ENCODE peak calls at places on chromosomes 12 and 14, in four cellular contexts. One of them, this sample, is unnamed.

GRCh38 chr12:120466560-120467315 is 2.8 kb downstream of the SRSF9 start:
- DNase-seq in K562: peak; percentile 70
- DNase-seq in cardiac muscle cell: peak; percentile 59
- DNase-seq in RWPE2: no peak
- DNase-seq in this sample: no peak

GRCh38 chr12:88063375-88063774 is 34.2 kb upstream of the C12orf50 start:
- DNase-seq in cardiac muscle cell: peak; percentile 7
- DNase-seq in K562: no peak
- DNase-seq in RWPE2: no peak
- DNase-seq in this sample: no peak

GRCh38 chr12:88417531-88417930 is 162.7 kb downstream of the KITLG start:
- DNase-seq in cardiac muscle cell: no peak
- DNase-seq in RWPE2: no peak
- DNase-seq in K562: no peak
- DNase-seq in this sample: no peak

GRCh38 chr14:105489607-105490317 is 1.3 kb upstream of the TEDC1 start:
- DNase-seq in cardiac muscle cell: peak; percentile 84
- DNase-seq in RWPE2: no peak
- DNase-seq in K562: peak; percentile 87
- DNase-seq in this sample: peak; percentile 85

GRCh38 chr12:47545938-47546609 is 159.8 kb downstream of the RPAP3 start:
- DNase-seq in RWPE2: no peak
- DNase-seq in cardiac muscle cell: peak; percentile 52
- DNase-seq in K562: no peak
- DNase-seq in this sample: no peak

GRCh38 chr12:121711925-121712461 is 559 bp upstream of the TMEM120B start:
- DNase-seq in RWPE2: no peak
- DNase-seq in K562: peak; percentile 75
- DNase-seq in cardiac muscle cell: peak; percentile 24
- DNase-seq in this sample: peak; percentile 33

GRCh38 chr14:59358105-59358504 is 107.1 kb downstream of the GPR135 start:
- DNase-seq in K562: peak; percentile 17
- DNase-seq in cardiac muscle cell: peak; percentile 93
- DNase-seq in RWPE2: peak; percentile 83
- DNase-seq in this sample: peak; percentile 61

GRCh38 chr12:127147724-127148123 is 1119.2 kb upstream of the TMEM132C start:
- DNase-seq in RWPE2: no peak
- DNase-seq in cardiac muscle cell: peak; percentile 28
- DNase-seq in K562: no peak
- DNase-seq in this sample: no peak

GRCh38 chr12:97386133-97386581 is 76.4 kb upstream of the RMST start:
- DNase-seq in RWPE2: no peak
- DNase-seq in K562: no peak
- DNase-seq in cardiac muscle cell: no peak
- DNase-seq in this sample: no peak

GRCh38 chr12:132481345-132481744 is 8.6 kb upstream of the FBRSL1 start:
- DNase-seq in RWPE2: no peak
- DNase-seq in cardiac muscle cell: no peak
- DNase-seq in K562: no peak
- DNase-seq in this sample: no peak

GRCh38 chr12:42128327-42128726 is 16.3 kb downstream of the GXYLT1 start:
- DNase-seq in RWPE2: no peak
- DNase-seq in cardiac muscle cell: no peak
- DNase-seq in K562: peak; percentile 18
- DNase-seq in this sample: no peak

GRCh38 chr12:42130670-42131402 is 13.8 kb downstream of the GXYLT1 start:
- DNase-seq in K562: no peak
- DNase-seq in cardiac muscle cell: peak; percentile 70
- DNase-seq in RWPE2: no peak
- DNase-seq in this sample: peak; percentile 36

GRCh38 chr12:42129595-42130204 is 15.0 kb downstream of the GXYLT1 start:
- DNase-seq in cardiac muscle cell: peak; percentile 77
- DNase-seq in K562: peak; percentile 61
- DNase-seq in RWPE2: no peak
- DNase-seq in this sample: no peak

GRCh38 chr12:42126963-42127362 is 17.7 kb downstream of the GXYLT1 start:
- DNase-seq in cardiac muscle cell: no peak
- DNase-seq in RWPE2: no peak
- DNase-seq in K562: no peak
- DNase-seq in this sample: no peak

DNA sequence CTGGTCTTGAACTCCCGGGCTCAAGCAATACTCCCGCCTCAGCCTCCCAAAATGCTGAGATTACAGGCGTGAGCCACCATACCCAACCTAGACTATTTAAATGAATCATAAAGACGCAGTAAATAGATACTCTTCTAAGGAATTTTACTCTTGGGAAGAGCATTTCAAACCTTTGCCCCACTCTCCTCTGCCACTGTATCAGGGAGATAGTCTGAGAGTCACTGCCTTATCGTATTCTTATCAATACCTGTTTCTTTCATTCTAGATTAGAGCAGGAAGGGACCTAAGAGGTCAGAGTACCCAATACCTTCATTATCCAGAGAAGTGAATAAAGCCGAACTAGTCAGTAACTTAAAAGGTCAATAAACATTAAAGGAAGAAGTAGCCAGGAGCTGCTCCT is 15.8 kb downstream of the GXYLT1 start:
- DNase-seq in cardiac muscle cell: no peak
- DNase-seq in K562: no peak
- DNase-seq in RWPE2: no peak
- DNase-seq in this sample: no peak
- H3K4me1 ChIP-seq in cardiac muscle cell: peaks cover 20% of the 10 kb centered on the region
- H3K4me1 ChIP-seq in K562: peaks cover 2% of the 10 kb centered on the region
- H3K4me1 ChIP-seq in RWPE2: peaks cover 29% of the 10 kb centered on the region
- H3K4me1 ChIP-seq in this sample: peaks cover 5% of the 10 kb centered on the region

DNA sequence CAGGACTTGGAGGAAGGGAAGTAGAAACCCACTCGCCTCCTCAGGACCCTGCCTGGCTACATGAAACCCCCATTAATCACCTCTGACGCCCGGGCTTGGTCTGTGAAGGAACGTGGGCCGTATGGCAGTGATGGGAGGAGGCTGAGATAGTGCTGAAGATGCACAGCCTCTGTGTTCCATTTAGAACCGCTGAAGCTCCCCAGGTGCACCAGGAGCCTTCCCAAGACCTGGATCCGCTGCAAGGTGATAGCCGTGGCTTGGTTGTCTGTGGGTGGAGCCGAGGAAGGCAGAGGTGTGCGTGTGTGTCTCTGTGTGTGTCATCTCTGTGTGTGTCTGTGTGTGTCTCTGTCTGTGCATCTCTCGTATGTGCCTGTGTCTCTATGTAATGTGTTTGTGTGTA is 293.1 kb downstream of the CACNA1C start:
- DNase-seq in K562: no peak
- DNase-seq in cardiac muscle cell: no peak
- DNase-seq in RWPE2: peak; percentile 33
- DNase-seq in this sample: no peak
- H3K4me1 ChIP-seq in K562: no peaks in the 10 kb centered on the region
- H3K4me1 ChIP-seq in cardiac muscle cell: peaks cover 16% of the 10 kb centered on the region
- H3K4me1 ChIP-seq in RWPE2: peaks cover 6% of the 10 kb centered on the region
- H3K4me1 ChIP-seq in this sample: peaks cover 25% of the 10 kb centered on the region

GRCh38 chr12:117036547-117036946 is 62.7 kb downstream of the TESC start:
- DNase-seq in RWPE2: no peak
- DNase-seq in cardiac muscle cell: no peak
- DNase-seq in K562: no peak
- DNase-seq in this sample: no peak
- H3K4me1 ChIP-seq in RWPE2: no peaks in the 10 kb centered on the region
- H3K4me1 ChIP-seq in cardiac muscle cell: peaks cover 35% of the 10 kb centered on the region
- H3K4me1 ChIP-seq in K562: peaks cover 17% of the 10 kb centered on the region
- H3K4me1 ChIP-seq in this sample: peaks cover 5% of the 10 kb centered on the region

GRCh38 chr14:96698846-96699543 is 98.2 kb upstream of the VRK1 start:
- DNase-seq in K562: peak; percentile 23
- DNase-seq in RWPE2: no peak
- DNase-seq in cardiac muscle cell: no peak
- DNase-seq in this sample: no peak
- H3K4me1 ChIP-seq in K562: no peaks in the 10 kb centered on the region
- H3K4me1 ChIP-seq in RWPE2: no peaks in the 10 kb centered on the region
- H3K4me1 ChIP-seq in cardiac muscle cell: peaks cover 6% of the 10 kb centered on the region
- H3K4me1 ChIP-seq in this sample: no peaks in the 10 kb centered on the region

This sample was measured in lung.